ENCODE peak calls at places on chromosomes 12 and 14, in six cellular contexts. One of them, this sample, is unnamed.

GRCh38 chr12:93302331-93303229 is 75.1 kb upstream of the NUDT4 start:
- DNase-seq in transverse colon: no peak
- DNase-seq in upper lobe of left lung: no peak
- DNase-seq in HepG2: no peak
- DNase-seq in esophagus muscularis mucosa: no peak
- DNase-seq in SK-N-SH: no peak
- DNase-seq in this sample: no peak

GRCh38 chr14:100106260-100106659 is 41.0 kb downstream of the EVL start:
- DNase-seq in esophagus muscularis mucosa: no peak
- DNase-seq in SK-N-SH: no peak
- DNase-seq in upper lobe of left lung: no peak
- DNase-seq in transverse colon: no peak
- DNase-seq in HepG2: no peak
- DNase-seq in this sample: no peak

GRCh38 chr12:54390668-54391551 is 6.4 kb upstream of the ZNF385A start:
- DNase-seq in SK-N-SH: peak
- DNase-seq in upper lobe of left lung: peak
- DNase-seq in transverse colon: peak
- DNase-seq in esophagus muscularis mucosa: no peak
- DNase-seq in HepG2: no peak
- DNase-seq in this sample: no peak

GRCh38 chr12:76698966-76699365 is 64.9 kb upstream of the ZDHHC17 start:
- DNase-seq in transverse colon: no peak
- DNase-seq in esophagus muscularis mucosa: no peak
- DNase-seq in HepG2: no peak
- DNase-seq in SK-N-SH: no peak
- DNase-seq in upper lobe of left lung: no peak
- DNase-seq in this sample: no peak

GRCh38 chr14:72716471-72716870 is 177.4 kb downstream of the DPF3 start:
- DNase-seq in HepG2: no peak
- DNase-seq in SK-N-SH: no peak
- DNase-seq in transverse colon: no peak
- DNase-seq in upper lobe of left lung: no peak
- DNase-seq in esophagus muscularis mucosa: no peak
- DNase-seq in this sample: no peak

GRCh38 chr12:2624543-2625266 is 170.1 kb upstream of the FKBP4 start:
- DNase-seq in SK-N-SH: peak
- DNase-seq in HepG2: no peak
- DNase-seq in upper lobe of left lung: peak
- DNase-seq in esophagus muscularis mucosa: no peak
- DNase-seq in transverse colon: no peak
- DNase-seq in this sample: no peak

GRCh38 chr14:46368275-46368674 is 283.3 kb downstream of the RPL10L start:
- DNase-seq in transverse colon: no peak
- DNase-seq in SK-N-SH: no peak
- DNase-seq in HepG2: no peak
- DNase-seq in esophagus muscularis mucosa: no peak
- DNase-seq in upper lobe of left lung: no peak
- DNase-seq in this sample: no peak

GRCh38 chr12:82527165-82527780 is 159.4 kb upstream of the TMTC2 start:
- DNase-seq in upper lobe of left lung: no peak
- DNase-seq in transverse colon: peak
- DNase-seq in SK-N-SH: peak
- DNase-seq in HepG2: peak
- DNase-seq in esophagus muscularis mucosa: no peak
- DNase-seq in this sample: peak

GRCh38 chr14:55707365-55707804 is 127.4 kb downstream of the KTN1 start:
- DNase-seq in SK-N-SH: no peak
- DNase-seq in upper lobe of left lung: no peak
- DNase-seq in transverse colon: no peak
- DNase-seq in esophagus muscularis mucosa: no peak
- DNase-seq in HepG2: peak
- DNase-seq in this sample: peak

GRCh38 chr14:70773182-70773862 is 36.0 kb downstream of the MAP3K9 start:
- DNase-seq in upper lobe of left lung: no peak
- DNase-seq in esophagus muscularis mucosa: no peak
- DNase-seq in SK-N-SH: no peak
- DNase-seq in HepG2: no peak
- DNase-seq in transverse colon: no peak
- DNase-seq in this sample: no peak

GRCh38 chr14:85533821-85534271 is 3.9 kb downstream of the FLRT2 start:
- DNase-seq in SK-N-SH: no peak
- DNase-seq in transverse colon: no peak
- DNase-seq in upper lobe of left lung: no peak
- DNase-seq in esophagus muscularis mucosa: no peak
- DNase-seq in HepG2: no peak
- DNase-seq in this sample: no peak

GRCh38 chr12:49089831-49090773 is 4.5 kb downstream of the DHH start:
- DNase-seq in SK-N-SH: peak
- DNase-seq in HepG2: no peak
- DNase-seq in transverse colon: no peak
- DNase-seq in esophagus muscularis mucosa: no peak
- DNase-seq in upper lobe of left lung: peak
- DNase-seq in this sample: peak

GRCh38 chr14:65069874-65070709 is 32.2 kb downstream of the MAX start:
- DNase-seq in SK-N-SH: no peak
- DNase-seq in HepG2: no peak
- DNase-seq in transverse colon: peak
- DNase-seq in upper lobe of left lung: peak
- DNase-seq in esophagus muscularis mucosa: no peak
- DNase-seq in this sample: no peak

GRCh38 chr12:97005174-97005573 is 98.1 kb downstream of the NEDD1 start:
- DNase-seq in HepG2: no peak
- DNase-seq in upper lobe of left lung: no peak
- DNase-seq in transverse colon: no peak
- DNase-seq in SK-N-SH: no peak
- DNase-seq in esophagus muscularis mucosa: no peak
- DNase-seq in this sample: no peak

GRCh38 chr12:47271800-47272230 is 192.1 kb upstream of the AMIGO2 start:
- DNase-seq in esophagus muscularis mucosa: no peak
- DNase-seq in transverse colon: no peak
- DNase-seq in HepG2: no peak
- DNase-seq in SK-N-SH: no peak
- DNase-seq in upper lobe of left lung: no peak
- DNase-seq in this sample: no peak

GRCh38 chr12:129530517-129530916 is 373.3 kb downstream of the TMEM132D start:
- DNase-seq in HepG2: no peak
- DNase-seq in upper lobe of left lung: no peak
- DNase-seq in esophagus muscularis mucosa: no peak
- DNase-seq in SK-N-SH: no peak
- DNase-seq in transverse colon: no peak
- DNase-seq in this sample: no peak

GRCh38 chr12:8813963-8814362 is 8.5 kb upstream of the A2ML1 start:
- DNase-seq in SK-N-SH: no peak
- DNase-seq in HepG2: no peak
- DNase-seq in esophagus muscularis mucosa: no peak
- DNase-seq in upper lobe of left lung: no peak
- DNase-seq in transverse colon: no peak
- DNase-seq in this sample: no peak

GRCh38 chr12:84910549-84911241 is 1.9 kb downstream of the SLC6A15 start:
- DNase-seq in upper lobe of left lung: no peak
- DNase-seq in transverse colon: no peak
- DNase-seq in HepG2: no peak
- DNase-seq in SK-N-SH: peak
- DNase-seq in esophagus muscularis mucosa: no peak
- DNase-seq in this sample: no peak

GRCh38 chr12:97643961-97644360 is 181.4 kb downstream of the RMST start:
- DNase-seq in HepG2: no peak
- DNase-seq in SK-N-SH: no peak
- DNase-seq in esophagus muscularis mucosa: peak
- DNase-seq in transverse colon: no peak
- DNase-seq in upper lobe of left lung: peak
- DNase-seq in this sample: no peak

GRCh38 chr12:102824218-102824835 is 92.7 kb downstream of the PAH start:
- DNase-seq in HepG2: peak
- DNase-seq in esophagus muscularis mucosa: no peak
- DNase-seq in SK-N-SH: peak
- DNase-seq in upper lobe of left lung: peak
- DNase-seq in transverse colon: no peak
- DNase-seq in this sample: no peak

GRCh38 chr12:125343649-125344048 is 278.4 kb downstream of the AACS start:
- DNase-seq in upper lobe of left lung: no peak
- DNase-seq in HepG2: no peak
- DNase-seq in SK-N-SH: no peak
- DNase-seq in transverse colon: no peak
- DNase-seq in esophagus muscularis mucosa: no peak
- DNase-seq in this sample: no peak

GRCh38 chr12:90211017-90211416 is 502.4 kb upstream of the ATP2B1 start:
- DNase-seq in SK-N-SH: no peak
- DNase-seq in transverse colon: no peak
- DNase-seq in HepG2: no peak
- DNase-seq in upper lobe of left lung: no peak
- DNase-seq in esophagus muscularis mucosa: no peak
- DNase-seq in this sample: no peak

GRCh38 chr14:59020382-59020781 is 168.1 kb upstream of the DAAM1 start:
- DNase-seq in esophagus muscularis mucosa: no peak
- DNase-seq in upper lobe of left lung: no peak
- DNase-seq in SK-N-SH: peak
- DNase-seq in transverse colon: no peak
- DNase-seq in HepG2: no peak
- DNase-seq in this sample: no peak

GRCh38 chr14:67853748-67854147 is 34.2 kb downstream of the RAD51B start:
- DNase-seq in transverse colon: no peak
- DNase-seq in upper lobe of left lung: no peak
- DNase-seq in SK-N-SH: no peak
- DNase-seq in HepG2: no peak
- DNase-seq in esophagus muscularis mucosa: no peak
- DNase-seq in this sample: no peak

GRCh38 chr12:82857911-82858533 is 171.3 kb downstream of the TMTC2 start:
- DNase-seq in esophagus muscularis mucosa: no peak
- DNase-seq in HepG2: no peak
- DNase-seq in SK-N-SH: no peak
- DNase-seq in transverse colon: no peak
- DNase-seq in upper lobe of left lung: no peak
- DNase-seq in this sample: no peak

GRCh38 chr12:109264095-109264942 is 44.8 kb downstream of the FOXN4 start:
- DNase-seq in SK-N-SH: peak
- DNase-seq in transverse colon: peak
- DNase-seq in upper lobe of left lung: peak
- DNase-seq in HepG2: peak
- DNase-seq in esophagus muscularis mucosa: no peak
- DNase-seq in this sample: peak

GRCh38 chr14:46381674-46382073 is 269.9 kb downstream of the RPL10L start:
- DNase-seq in SK-N-SH: no peak
- DNase-seq in HepG2: no peak
- DNase-seq in esophagus muscularis mucosa: no peak
- DNase-seq in upper lobe of left lung: no peak
- DNase-seq in transverse colon: no peak
- DNase-seq in this sample: no peak

GRCh38 chr14:24078146-24078545 is 6.8 kb downstream of the CPNE6 start:
- DNase-seq in transverse colon: no peak
- DNase-seq in HepG2: no peak
- DNase-seq in SK-N-SH: no peak
- DNase-seq in esophagus muscularis mucosa: no peak
- DNase-seq in upper lobe of left lung: no peak
- DNase-seq in this sample: no peak
- TF ChIP-seq EP300 in transverse colon: no peak
- TF ChIP-seq EP300 in HepG2: no peak
- TF ChIP-seq EP300 in SK-N-SH: no peak
- TF ChIP-seq EP300 in esophagus muscularis mucosa: no peak
- TF ChIP-seq EP300 in upper lobe of left lung: no peak
- TF ChIP-seq EP300 in this sample: no peak

GRCh38 chr14:63933110-63933509 is 80.3 kb downstream of the SYNE2 start:
- DNase-seq in esophagus muscularis mucosa: no peak
- DNase-seq in HepG2: no peak
- DNase-seq in SK-N-SH: no peak
- DNase-seq in transverse colon: no peak
- DNase-seq in upper lobe of left lung: no peak
- DNase-seq in this sample: no peak
- H3K4me3 ChIP-seq in esophagus muscularis mucosa: no peak
- H3K4me3 ChIP-seq in HepG2: no peak
- H3K4me3 ChIP-seq in SK-N-SH: no peak
- H3K4me3 ChIP-seq in transverse colon: no peak
- H3K4me3 ChIP-seq in upper lobe of left lung: no peak
- H3K4me3 ChIP-seq in this sample: no peak

GRCh38 chr14:81519200-81519998 is 14.3 kb downstream of the SEL1L start:
- DNase-seq in HepG2: no peak
- DNase-seq in esophagus muscularis mucosa: no peak
- DNase-seq in SK-N-SH: no peak
- DNase-seq in transverse colon: no peak
- DNase-seq in upper lobe of left lung: no peak
- DNase-seq in this sample: no peak

GRCh38 chr14:81523616-81524015 is 10.0 kb downstream of the SEL1L start:
- DNase-seq in transverse colon: no peak
- DNase-seq in esophagus muscularis mucosa: no peak
- DNase-seq in upper lobe of left lung: no peak
- DNase-seq in SK-N-SH: no peak
- DNase-seq in HepG2: no peak
- DNase-seq in this sample: no peak

GRCh38 chr14:81517798-81518398 is 15.8 kb downstream of the SEL1L start:
- DNase-seq in SK-N-SH: no peak
- DNase-seq in transverse colon: peak
- DNase-seq in upper lobe of left lung: no peak
- DNase-seq in HepG2: peak
- DNase-seq in esophagus muscularis mucosa: no peak
- DNase-seq in this sample: no peak

GRCh38 chr14:81523016-81523415 is 10.6 kb downstream of the SEL1L start:
- DNase-seq in HepG2: no peak
- DNase-seq in transverse colon: no peak
- DNase-seq in SK-N-SH: no peak
- DNase-seq in esophagus muscularis mucosa: no peak
- DNase-seq in upper lobe of left lung: no peak
- DNase-seq in this sample: no peak

GRCh38 chr14:81521356-81521755 is 12.3 kb downstream of the SEL1L start:
- DNase-seq in transverse colon: no peak
- DNase-seq in esophagus muscularis mucosa: no peak
- DNase-seq in SK-N-SH: no peak
- DNase-seq in HepG2: no peak
- DNase-seq in upper lobe of left lung: no peak
- DNase-seq in this sample: no peak
- TF ChIP-seq EP300 in transverse colon: no peak
- TF ChIP-seq EP300 in esophagus muscularis mucosa: no peak
- TF ChIP-seq EP300 in SK-N-SH: no peak
- TF ChIP-seq EP300 in HepG2: no peak
- TF ChIP-seq EP300 in upper lobe of left lung: no peak
- TF ChIP-seq EP300 in this sample: no peak

GRCh38 chr12:53343449-53343848 is 7.3 kb upstream of the SP7 start:
- DNase-seq in HepG2: no peak
- DNase-seq in transverse colon: no peak
- DNase-seq in SK-N-SH: no peak
- DNase-seq in upper lobe of left lung: no peak
- DNase-seq in esophagus muscularis mucosa: no peak
- DNase-seq in this sample: no peak

GRCh38 chr12:53344824-53345485 is 8.8 kb upstream of the SP7 start:
- DNase-seq in HepG2: peak
- DNase-seq in upper lobe of left lung: peak
- DNase-seq in SK-N-SH: peak
- DNase-seq in esophagus muscularis mucosa: peak
- DNase-seq in transverse colon: peak
- DNase-seq in this sample: peak

GRCh38 chr12:53343978-53344377 is 7.8 kb upstream of the SP7 start:
- DNase-seq in SK-N-SH: no peak
- DNase-seq in HepG2: no peak
- DNase-seq in transverse colon: no peak
- DNase-seq in esophagus muscularis mucosa: no peak
- DNase-seq in upper lobe of left lung: no peak
- DNase-seq in this sample: no peak

GRCh38 chr12:53344487-53344823 is 8.3 kb upstream of the SP7 start:
- DNase-seq in transverse colon: no peak
- DNase-seq in esophagus muscularis mucosa: no peak
- DNase-seq in upper lobe of left lung: no peak
- DNase-seq in SK-N-SH: no peak
- DNase-seq in HepG2: no peak
- DNase-seq in this sample: no peak

GRCh38 chr12:53345486-53346195 is 9.5 kb upstream of the SP7 start:
- DNase-seq in esophagus muscularis mucosa: no peak
- DNase-seq in upper lobe of left lung: no peak
- DNase-seq in HepG2: no peak
- DNase-seq in SK-N-SH: peak
- DNase-seq in transverse colon: no peak
- DNase-seq in this sample: no peak
- H3K4me3 ChIP-seq in esophagus muscularis mucosa: peak
- H3K4me3 ChIP-seq in upper lobe of left lung: no peak
- H3K4me3 ChIP-seq in HepG2: peak
- H3K4me3 ChIP-seq in SK-N-SH: peak
- H3K4me3 ChIP-seq in transverse colon: no peak
- H3K4me3 ChIP-seq in this sample: peak

This sample was measured in tibial nerve.